ENCODE peak calls at places on chromosomes 12 and 14, in nine cellular contexts. Y is NCI-H2081; Q is nucleus accumbens; D is HEK293T; T is HepG2; K is NCI-H774; I is GM23338; C is CD8-positive, alpha-beta T cell; R is head of caudate nucleus. H is an unnamed sample.
A peak's percentile ranks its signal among the peaks of the same experiment; 100 is the strongest.

GRCh38 chr12:65584041-65584440 is 240.2 kb upstream of the HMGA2 start:
- DNase-seq in K (no peak), C (no peak), Q (no peak), I (no peak), T (no peak), D (no peak), Y (no peak), R (no peak), H (no peak)

GRCh38 chr12:7605900-7606465 is 59.7 kb downstream of the APOBEC1 start:
- DNase-seq in Y (no peak), R (no peak), K (no peak), C (no peak), I (no peak), T (no peak), D (no peak), Q (no peak), H (no peak)

GRCh38 chr12:113040722-113041168 is 15.8 kb upstream of the DTX1 start:
- DNase-seq in R (no peak), I (no peak), Q (no peak), D (no peak), T (peak; percentile 32), Y (no peak), C (no peak), K (no peak), H (no peak)

GRCh38 chr14:35337557-35338255 is 45.5 kb downstream of the PSMA6 start:
- DNase-seq in R (no peak), K (no peak), Q (no peak), T (no peak), C (no peak), I (peak; percentile 65), Y (no peak), D (no peak), H (no peak)

GRCh38 chr12:110932048-110932447 is 11.7 kb upstream of the MYL2 start:
- DNase-seq in I (peak; percentile 68), T (no peak), Y (no peak), Q (no peak), C (no peak), K (no peak), D (peak; percentile 21), R (no peak), H (no peak)

GRCh38 chr12:45745861-45746277 is 16.4 kb downstream of the ARID2 start:
- DNase-seq in R (no peak), C (no peak), D (no peak), I (peak; percentile 26), Q (no peak), T (no peak), K (no peak), Y (no peak), H (peak; percentile 11)

GRCh38 chr14:63632932-63633514 is 8.6 kb downstream of the WDR89 start:
- DNase-seq in R (no peak), K (no peak), I (peak; percentile 48), C (no peak), T (peak; percentile 9), D (peak; percentile 15), Y (peak; percentile 1), Q (no peak), H (peak; percentile 42)

GRCh38 chr14:100673085-100673806 is 53.4 kb upstream of the DLK1 start:
- DNase-seq in R (no peak), D (no peak), T (peak; percentile 73), K (peak; percentile 94), Y (peak; percentile 96), Q (no peak), C (no peak), I (peak; percentile 72), H (no peak)

GRCh38 chr12:100927825-100928224 is 133.2 kb downstream of the ANO4 start:
- DNase-seq in Y (no peak), R (no peak), T (no peak), D (no peak), C (no peak), I (no peak), K (no peak), Q (no peak), H (no peak)

GRCh38 chr12:132222096-132222807 is 78.0 kb downstream of the NOC4L start:
- DNase-seq in K (no peak), T (peak; percentile 28), Q (no peak), I (peak; percentile 35), D (no peak), R (no peak), Y (no peak), C (peak; percentile 59), H (peak; percentile 75)

GRCh38 chr12:52245962-52246577 is 13.0 kb downstream of the KRT7 start:
- DNase-seq in T (no peak), R (no peak), D (no peak), K (no peak), Y (no peak), Q (no peak), I (no peak), C (no peak), H (no peak)

GRCh38 chr14:30519961-30520360 is 39.0 kb upstream of the G2E3 start:
- DNase-seq in K (no peak), C (no peak), I (no peak), Y (no peak), D (no peak), T (no peak), Q (peak; percentile 60), R (peak; percentile 54), H (no peak)

GRCh38 chr12:79424109-79424721 is 266.5 kb downstream of the PAWR start:
- DNase-seq in K (peak; percentile 49), Y (peak; percentile 15), I (no peak), D (no peak), C (no peak), Q (no peak), R (no peak), T (peak; percentile 91), H (no peak)

GRCh38 chr12:67161322-67161918 is 107.7 kb upstream of the CAND1 start:
- DNase-seq in T (peak; percentile 18), Y (no peak), C (peak; percentile 30), I (peak; percentile 76), R (no peak), D (peak; percentile 46), Q (no peak), K (peak; percentile 13), H (no peak)

GRCh38 chr14:51283402-51283825 is 43.4 kb downstream of the TMX1 start:
- DNase-seq in R (peak; percentile 13), D (peak; percentile 67), Y (peak; percentile 73), K (peak; percentile 59), I (peak; percentile 90), C (no peak), Q (no peak), T (peak; percentile 74), H (peak; percentile 50)

GRCh38 chr14:94447206-94447605 is 5.4 kb downstream of the SERPINA11 start:
- DNase-seq in C (no peak), R (no peak), I (no peak), D (no peak), T (no peak), Y (no peak), Q (no peak), K (no peak), H (no peak)

GRCh38 chr12:77847060-77847541 is 16.4 kb downstream of the NAV3 start:
- DNase-seq in Q (no peak), R (no peak), T (no peak), K (no peak), C (no peak), Y (no peak), I (no peak), D (no peak), H (no peak)

GRCh38 chr12:57552306-57552651 is 2.4 kb downstream of the KIF5A start:
- DNase-seq in T (no peak), Y (no peak), D (no peak), I (no peak), C (no peak), R (no peak), Q (no peak), K (no peak), H (no peak)

GRCh38 chr12:15662303-15662980 is 126.7 kb downstream of the EPS8 start:
- DNase-seq in C (no peak), Y (no peak), K (no peak), Q (no peak), R (no peak), T (no peak), I (no peak), D (no peak), H (no peak)

GRCh38 chr12:94941440-94941862 is 62.0 kb downstream of the NDUFA12 start:
- DNase-seq in D (no peak), T (no peak), Q (no peak), I (no peak), K (peak; percentile 11), R (no peak), C (peak; percentile 54), Y (no peak), H (peak; percentile 10)

GRCh38 chr14:75185251-75186040 is 9.0 kb upstream of the TMED10 start:
- DNase-seq in Q (no peak), T (no peak), R (no peak), D (no peak), I (no peak), K (no peak), Y (no peak), C (no peak), H (no peak)

GRCh38 chr12:25769076-25769945 is 189.2 kb upstream of the RASSF8 start:
- DNase-seq in K (no peak), Q (no peak), Y (no peak), I (no peak), C (no peak), D (no peak), T (no peak), R (no peak), H (no peak)

GRCh38 chr12:3076730-3077571 is at the start of gene TSPAN9:
- DNase-seq in I (peak; percentile 76), Q (peak; percentile 25), R (peak; percentile 62), T (peak; percentile 37), Y (peak; percentile 65), D (peak; percentile 91), K (peak; percentile 68), C (peak; percentile 46), H (peak; percentile 96)

GRCh38 chr14:71586131-71586893 is 345.9 kb upstream of the RGS6 start:
- DNase-seq in K (no peak), R (peak; percentile 61), I (peak; percentile 24), Y (peak; percentile 2), T (no peak), C (no peak), D (no peak), Q (peak; percentile 50), H (no peak)

GRCh38 chr12:91361864-91362263 is 179.2 kb upstream of the DCN start:
- DNase-seq in Q (no peak), R (peak; percentile 13), C (no peak), T (peak; percentile 24), Y (peak; percentile 36), D (peak; percentile 20), I (peak; percentile 72), K (peak; percentile 43), H (no peak)

GRCh38 chr14:20332386-20332945 is 613 bp downstream of the CCNB1IP1 start:
- DNase-seq in D (no peak), T (peak; percentile 42), K (no peak), Y (no peak), C (no peak), I (peak; percentile 31), R (no peak), Q (no peak), H (no peak)

GRCh38 chr12:42162198-42162597 is 17.5 kb upstream of the GXYLT1 start:
- DNase-seq in T (no peak), I (no peak), D (no peak), Q (no peak), C (no peak), Y (no peak), K (no peak), R (no peak), H (no peak)

GRCh38 chr14:63551338-63551737 is 8.2 kb upstream of the PPP2R5E start:
- DNase-seq in T (no peak), I (no peak), Y (no peak), D (no peak), Q (no peak), R (no peak), K (no peak), C (no peak), H (no peak)

GRCh38 chr14:89276424-89276975 is 140.5 kb downstream of the FOXN3 start:
- DNase-seq in Y (no peak), K (no peak), Q (no peak), T (no peak), C (no peak), I (no peak), D (no peak), R (no peak), H (peak; percentile 58)

GRCh38 chr12:52837341-52837741 is 3.2 kb upstream of the KRT79 start:
- DNase-seq in I (no peak), D (no peak), T (no peak), Q (no peak), C (no peak), K (no peak), Y (no peak), R (no peak), H (no peak)

GRCh38 chr12:75631809-75632208 is 120.4 kb upstream of the KRR1 start:
- DNase-seq in K (no peak), C (no peak), R (no peak), Q (no peak), D (no peak), Y (no peak), I (no peak), T (no peak), H (no peak)

H was measured in B cell.